ENCODE peak calls at places on chromosomes 11 and 22, in four cellular contexts. P, X, Z and N are unnamed samples.
A peak's percentile ranks its signal among the peaks of the same experiment; 100 is the strongest.

GRCh38 chr22:19868773-19869471 is 14.2 kb upstream of the GNB1L start:
- DNase-seq in Z (peak; percentile 29), P (no peak), X (peak; percentile 49), N (no peak)

GRCh38 chr11:96154802-96155520 is 188.0 kb downstream of the MAML2 start:
- DNase-seq in Z (no peak), X (no peak), P (peak; percentile 80), N (peak; percentile 32)

GRCh38 chr22:36862251-36863242 is 1.7 kb downstream of the NCF4 start:
- DNase-seq in Z (no peak), P (no peak), X (no peak), N (no peak)

GRCh38 chr11:47506363-47506762 is 46.6 kb downstream of the CELF1 start:
- DNase-seq in Z (no peak), X (no peak), P (peak; percentile 20), N (no peak)

GRCh38 chr11:3145206-3145520 is 19.9 kb downstream of the OSBPL5 start:
- DNase-seq in Z (no peak), X (no peak), P (no peak), N (no peak)

GRCh38 chr11:9225748-9226298 is 39.3 kb downstream of the DENND5A start:
- DNase-seq in X (peak; percentile 19), Z (no peak), P (no peak), N (no peak)

GRCh38 chr22:17272511-17272991 is 53.3 kb upstream of the ADA2 start:
- DNase-seq in Z (peak; percentile 84), X (peak; percentile 71), P (no peak), N (peak; percentile 95)

GRCh38 chr11:58330861-58331260 is 28.0 kb downstream of the OR5B17 start:
- DNase-seq in Z (no peak), X (no peak), P (peak; percentile 80), N (no peak)

GRCh38 chr11:130601141-130601540 is 152.7 kb downstream of the ADAMTS15 start:
- DNase-seq in Z (peak; percentile 53), X (peak; percentile 52), P (peak; percentile 90), N (peak; percentile 96)

GRCh38 chr22:17269224-17269606 is 50.0 kb upstream of the ADA2 start:
- DNase-seq in X (no peak), P (no peak), Z (no peak), N (no peak)

GRCh38 chr22:47163876-47164513 is 401.5 kb downstream of the TBC1D22A start:
- DNase-seq in X (no peak), P (no peak), Z (peak; percentile 26), N (no peak)

GRCh38 chr22:29208502-29208862 is 2.8 kb downstream of the EMID1 start:
- DNase-seq in X (no peak), P (no peak), Z (no peak), N (no peak)

GRCh38 chr11:727281-727701 is 20.0 kb upstream of the TALDO1 start:
- DNase-seq in P (no peak), Z (no peak), X (no peak), N (no peak)

GRCh38 chr11:12003329-12003728 is 5.1 kb downstream of the DKK3 start:
- DNase-seq in P (no peak), X (no peak), Z (no peak), N (no peak)

GRCh38 chr22:20186183-20186870 is 35.5 kb upstream of the CCDC188 start:
- DNase-seq in Z (peak; percentile 87), P (no peak), X (peak; percentile 69), N (peak; percentile 77)

GRCh38 chr11:62804310-62805043 is 763 bp downstream of the NXF1 start:
- DNase-seq in Z (no peak), X (no peak), P (peak; percentile 55), N (peak; percentile 41)

GRCh38 chr11:126163074-126163700 is 48.3 kb downstream of the RPUSD4 start:
- DNase-seq in Z (no peak), X (no peak), P (peak; percentile 96), N (peak; percentile 43)

GRCh38 chr11:127943763-127944162 is 643.6 kb downstream of the ETS1 start:
- DNase-seq in X (no peak), P (no peak), Z (no peak), N (no peak)

GRCh38 chr22:38298312-38299000 is 18.8 kb downstream of the CSNK1E start:
- DNase-seq in X (no peak), Z (peak; percentile 74), P (peak; percentile 88), N (peak; percentile 96)

GRCh38 chr11:109405671-109406070 is 16.3 kb upstream of the C11orf87 start:
- DNase-seq in X (no peak), P (peak; percentile 73), Z (no peak), N (no peak)

DNA sequence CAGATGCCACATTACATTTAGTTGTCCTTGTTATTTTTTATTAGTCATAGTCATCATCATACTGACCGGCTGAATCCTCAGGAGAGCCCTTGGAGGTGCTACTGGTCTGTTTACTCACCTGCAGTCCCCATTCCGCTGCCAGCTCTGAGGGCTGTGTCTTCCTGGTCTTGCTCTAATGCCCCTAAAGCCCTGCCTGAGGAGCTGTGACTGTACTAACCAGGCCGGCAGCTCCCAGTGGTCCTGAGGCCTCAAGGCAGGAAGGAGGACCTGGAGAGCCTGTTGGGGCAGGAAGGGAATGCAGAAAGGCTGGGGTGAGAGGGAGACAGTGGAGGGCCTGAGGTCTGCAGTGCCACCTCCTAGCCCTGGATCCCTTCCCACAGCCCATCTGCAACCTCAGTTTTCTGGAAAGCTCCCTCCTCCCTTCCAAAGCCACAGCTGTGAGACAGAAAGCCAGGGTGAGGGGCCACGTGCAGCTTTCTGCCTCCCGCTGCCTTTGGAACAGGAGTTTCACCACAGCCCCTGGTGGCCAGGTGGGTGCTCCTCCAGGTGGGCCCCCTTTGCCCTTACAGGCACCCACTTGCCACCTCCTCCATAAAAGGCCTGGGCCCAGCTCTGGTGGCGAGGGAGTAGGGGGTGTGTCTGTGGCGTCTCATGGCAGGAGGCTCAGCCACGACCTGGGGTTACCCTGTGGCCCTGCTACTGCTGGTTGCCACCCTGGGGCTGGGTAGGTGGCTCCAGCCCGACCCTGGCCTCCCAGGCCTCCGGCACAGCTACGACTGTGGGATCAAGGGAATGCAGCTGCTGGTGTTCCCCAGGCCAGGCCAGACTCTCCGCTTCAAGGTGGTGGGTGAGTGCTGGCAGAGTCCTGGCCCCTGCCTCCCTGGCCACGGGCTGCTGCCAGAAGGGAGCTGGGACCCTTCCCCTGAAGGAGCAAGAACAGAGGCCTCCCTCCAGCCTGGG is at the start of gene ZP1:
- DNase-seq in P (no peak), X (no peak), Z (no peak), N (peak; percentile 23)
- H3K18ac ChIP-seq in P (no peak within 1 kb of the TSS), X (no peak within 1 kb of the TSS), Z (no peak within 1 kb of the TSS), N (no peak within 1 kb of the TSS)

GRCh38 chr11:121721961-121722360 is 269.2 kb upstream of the SORL1-AS1 start:
- DNase-seq in Z (no peak), P (no peak), X (no peak), N (no peak)

GRCh38 chr11:121727942-121728341 is 275.2 kb upstream of the SORL1-AS1 start:
- DNase-seq in X (no peak), P (no peak), Z (no peak), N (no peak)

GRCh38 chr11:121721448-121721847 is 268.7 kb upstream of the SORL1-AS1 start:
- DNase-seq in Z (no peak), X (no peak), P (no peak), N (no peak)

GRCh38 chr11:121722431-121723256 is 269.9 kb upstream of the SORL1-AS1 start:
- DNase-seq in Z (peak; percentile 84), X (peak; percentile 76), P (peak; percentile 89), N (peak; percentile 95)

DNA sequence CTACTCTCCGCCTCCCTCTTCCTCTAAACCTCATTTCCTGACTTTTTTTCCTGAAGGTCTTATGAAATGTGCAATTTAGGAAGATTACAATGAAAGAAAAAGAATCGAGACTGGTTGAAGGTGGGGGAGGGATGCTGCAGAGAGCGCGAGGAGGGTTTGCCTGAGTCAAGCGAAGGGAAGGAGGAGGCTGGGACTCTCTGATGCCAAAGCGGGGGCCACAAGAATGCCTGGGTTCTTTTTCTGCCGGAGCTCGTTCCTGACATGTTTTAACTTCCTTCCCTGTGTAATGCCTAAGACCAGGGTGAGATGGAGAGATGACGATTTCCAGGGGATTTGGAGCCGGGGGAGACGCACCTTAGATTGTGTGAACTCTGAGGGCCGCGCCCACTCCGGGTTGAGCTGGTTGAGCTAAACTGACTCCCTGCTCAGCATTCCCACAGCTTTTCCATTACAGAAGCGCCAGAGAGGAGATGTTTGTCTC is 270.5 kb upstream of the SORL1-AS1 start:
- DNase-seq in Z (peak; percentile 47), P (no peak), X (peak; percentile 58), N (peak; percentile 50)
- H4K8ac ChIP-seq in Z (no peak overlapping the region), P (peak overlapping the region; percentile 81), X (no peak overlapping the region), N (no peak overlapping the region)

DNA sequence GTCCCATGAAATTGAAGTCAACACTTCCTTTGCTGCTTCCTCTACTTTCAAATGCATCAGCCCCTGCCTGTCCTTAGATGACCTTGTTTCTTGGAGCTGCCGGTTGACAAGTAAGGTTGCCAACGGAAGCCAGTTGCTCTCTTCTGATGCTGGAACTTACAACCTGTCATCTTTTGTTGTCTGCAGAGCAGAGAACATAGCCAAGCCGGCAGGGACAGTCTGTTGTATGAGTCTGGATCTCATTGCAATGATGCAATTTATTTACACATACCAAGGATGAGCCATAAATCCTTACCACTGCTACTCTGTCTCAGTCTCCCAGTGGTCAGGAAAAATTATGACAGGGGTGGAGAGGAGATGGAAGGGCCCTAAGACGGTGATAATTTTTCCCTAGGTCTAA is 151.4 kb downstream of the BLID start:
- DNase-seq in X (no peak), Z (no peak), P (peak; percentile 64), N (peak; percentile 3)
- H3K18ac ChIP-seq in X (no peak overlapping the region), Z (no peak overlapping the region), P (peak overlapping the region; percentile 65), N (no peak overlapping the region)

GRCh38 chr11:111925953-111926352 is 7.2 kb downstream of the C11orf52 start:
- DNase-seq in P (no peak), X (no peak), Z (no peak), N (no peak)
- H4K8ac ChIP-seq in P (peak overlapping the region; percentile 99), X (no peak overlapping the region), Z (no peak overlapping the region), N (peak overlapping the region; percentile 14)